ENCODE peak calls at places on chromosomes 2 and 18, in six cellular contexts. L, R, X, Z, N and J are unnamed samples.

GRCh38 chr2:217362290-217362689 is 502.4 kb upstream of the TNP1 start:
- DNase-seq in L (no peak), R (no peak), X (no peak), Z (no peak), N (no peak), J (no peak)

GRCh38 chr2:59181347-59181746 is 940.2 kb upstream of the FANCL start:
- DNase-seq in L (no peak), R (no peak), X (no peak), Z (no peak), N (no peak), J (no peak)

GRCh38 chr2:79084495-79085135 is 3.2 kb downstream of the REG1B start:
- DNase-seq in L (no peak), R (no peak), X (no peak), Z (no peak), N (no peak), J (no peak)

GRCh38 chr2:236180831-236181453 is 12.8 kb upstream of the GBX2 start:
- DNase-seq in L (peak; percentile 70), R (peak; percentile 65), X (peak; percentile 63), Z (peak; percentile 84), N (peak; percentile 76), J (peak; percentile 72)

GRCh38 chr2:10951558-10952414 is 40.1 kb downstream of the KCNF1 start:
- DNase-seq in L (peak; percentile 26), R (peak; percentile 23), X (no peak), Z (no peak), N (no peak), J (no peak)

GRCh38 chr2:241701155-241701404 is 759 bp upstream of the ING5 start:
- DNase-seq in L (peak; percentile 84), R (peak; percentile 73), X (peak; percentile 93), Z (no peak), N (peak; percentile 90), J (no peak)

GRCh38 chr2:10963155-10963554 is 51.4 kb downstream of the KCNF1 start:
- DNase-seq in L (peak; percentile 87), R (peak; percentile 75), X (no peak), Z (no peak), N (no peak), J (no peak)

GRCh38 chr2:239457586-239458445 is 57.0 kb upstream of the HDAC4 start:
- DNase-seq in L (no peak), R (no peak), X (peak; percentile 17), Z (peak; percentile 13), N (no peak), J (no peak)

GRCh38 chr2:168208652-168209051 is 38.7 kb downstream of the STK39 start:
- DNase-seq in L (no peak), R (no peak), X (no peak), Z (no peak), N (peak; percentile 33), J (no peak)

GRCh38 chr2:1795261-1795828 is 51.0 kb upstream of the PXDN start:
- DNase-seq in L (no peak), R (no peak), X (no peak), Z (no peak), N (no peak), J (no peak)

GRCh38 chr2:217247511-217247910 is 387.6 kb upstream of the TNP1 start:
- DNase-seq in L (no peak), R (no peak), X (no peak), Z (no peak), N (no peak), J (no peak)

GRCh38 chr18:71707985-71708500 is 836.1 kb downstream of the CBLN2 start:
- DNase-seq in L (no peak), R (no peak), X (no peak), Z (no peak), N (no peak), J (no peak)

GRCh38 chr2:236607471-236608307 is 38.1 kb downstream of the ACKR3 start:
- DNase-seq in L (peak; percentile 72), R (peak; percentile 14), X (no peak), Z (no peak), N (peak; percentile 97), J (no peak)

GRCh38 chr2:64622443-64623231 is 31.1 kb downstream of the SERTAD2 start:
- DNase-seq in L (no peak), R (no peak), X (peak; percentile 59), Z (peak; percentile 53), N (no peak), J (no peak)
- H2BK5ac ChIP-seq in L (no peak overlapping the region), R (no peak overlapping the region), X (no peak overlapping the region), Z (peak overlapping the region; percentile 13), N (no peak overlapping the region), J (peak overlapping the region; percentile 43)

GRCh38 chr2:231664727-231665126 is 43.6 kb upstream of the PTMA start:
- DNase-seq in L (no peak), R (no peak), X (no peak), Z (no peak), N (no peak), J (no peak)

GRCh38 chr2:231667096-231667427 is 41.3 kb upstream of the PTMA start:
- DNase-seq in L (no peak), R (no peak), X (no peak), Z (no peak), N (no peak), J (no peak)

GRCh38 chr2:231667497-231667896 is 40.8 kb upstream of the PTMA start:
- DNase-seq in L (no peak), R (no peak), X (peak; percentile 25), Z (no peak), N (no peak), J (no peak)

GRCh38 chr2:231665208-231665921 is 43.0 kb upstream of the PTMA start:
- DNase-seq in L (no peak), R (no peak), X (peak; percentile 31), Z (no peak), N (no peak), J (no peak)

GRCh38 chr2:231666171-231667095 is 41.9 kb upstream of the PTMA start:
- DNase-seq in L (peak; percentile 96), R (peak; percentile 91), X (peak; percentile 97), Z (peak; percentile 87), N (peak; percentile 99), J (no peak)
- H2AFZ ChIP-seq in L (no peak overlapping the region), R (peak overlapping the region; percentile 97), X (no peak overlapping the region), Z (no peak overlapping the region), N (peak overlapping the region; percentile 82), J (peak overlapping the region; percentile 91)

GRCh38 chr2:226405465-226405864 is 394.2 kb downstream of the IRS1 start:
- DNase-seq in L (no peak), R (no peak), X (no peak), Z (no peak), N (no peak), J (no peak)
- H2BK5ac ChIP-seq in L (no peak overlapping the region), R (peak overlapping the region; percentile 13), X (no peak overlapping the region), Z (no peak overlapping the region), N (no peak overlapping the region), J (no peak overlapping the region)

DNA sequence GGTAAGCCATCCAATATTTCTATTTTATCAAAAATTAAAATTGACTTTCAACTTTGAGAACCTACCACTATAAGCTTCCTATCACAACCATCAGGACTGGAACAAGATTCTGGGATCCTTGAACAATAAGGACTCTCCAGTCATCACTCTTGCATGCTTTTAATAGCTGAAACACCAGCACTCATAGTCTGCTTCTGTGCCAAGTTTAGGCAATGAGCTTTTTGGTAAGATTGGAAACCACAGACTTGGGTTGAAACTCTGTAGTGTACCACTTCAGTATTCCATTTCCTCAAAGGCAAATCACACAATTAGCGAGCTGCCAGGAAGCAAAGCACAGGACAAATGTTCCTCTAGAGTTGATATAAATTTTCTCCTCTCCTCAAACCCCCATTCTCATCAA is 1065.8 kb upstream of the SLC39A10 start:
- DNase-seq in L (no peak), R (no peak), X (no peak), Z (no peak), N (no peak), J (no peak)
- H2AFZ ChIP-seq in L (no peak overlapping the region), R (no peak overlapping the region), X (no peak overlapping the region), Z (no peak overlapping the region), N (no peak overlapping the region), J (no peak overlapping the region)

GRCh38 chr2:148999451-148999891 is 39.0 kb upstream of the LYPD6B start:
- DNase-seq in L (no peak), R (no peak), X (peak; percentile 54), Z (no peak), N (no peak), J (no peak)
- H2BK5ac ChIP-seq in L (no peak overlapping the region), R (no peak overlapping the region), X (no peak overlapping the region), Z (peak overlapping the region; percentile 69), N (no peak overlapping the region), J (no peak overlapping the region)

DNA sequence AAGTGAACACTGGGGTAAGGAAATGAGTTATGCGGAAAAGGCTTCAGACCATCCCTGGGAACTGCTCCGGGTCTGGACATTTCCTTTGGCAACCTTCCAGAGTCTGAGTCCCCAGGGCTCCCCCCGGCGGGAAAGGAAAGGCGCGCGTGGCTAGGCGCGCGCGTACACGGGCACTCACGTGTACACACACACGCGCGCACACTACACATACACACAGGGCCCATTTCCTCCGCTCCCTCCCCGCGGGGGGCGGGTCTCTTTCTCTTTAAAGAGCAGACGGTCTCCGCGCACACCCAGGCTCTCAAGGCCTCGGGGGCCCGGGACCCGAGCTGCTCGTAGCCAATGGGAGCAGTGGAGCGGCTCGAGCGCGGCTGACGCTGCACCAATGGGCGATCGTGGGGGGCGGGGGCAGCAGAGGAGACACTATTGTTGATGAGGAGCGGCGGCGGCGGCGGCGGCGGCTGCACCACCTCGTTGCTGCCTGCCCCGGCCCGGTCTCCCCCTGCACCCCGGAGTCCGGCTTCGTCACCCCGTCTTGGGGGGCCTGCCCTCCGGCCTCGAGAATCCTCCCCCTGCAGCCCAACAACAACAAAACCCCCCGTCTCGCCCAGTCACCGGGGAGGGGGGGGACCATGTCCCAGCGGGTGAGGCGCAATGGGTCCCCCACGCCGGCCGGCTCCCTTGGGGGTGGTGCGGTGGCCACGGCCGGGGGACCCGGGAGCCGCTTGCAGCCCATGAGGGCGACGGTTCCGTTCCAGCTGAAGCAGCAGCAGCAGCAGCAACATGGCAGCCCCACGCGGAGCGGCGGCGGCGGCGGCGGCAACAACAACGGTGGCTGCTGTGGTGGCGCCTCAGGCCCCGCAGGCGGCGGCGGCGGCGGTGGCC is at the start of gene FAM117B:
- DNase-seq in L (peak; percentile 97), R (peak; percentile 92), X (peak; percentile 98), Z (peak; percentile 95), N (peak; percentile 98), J (peak; percentile 96)
- H2AFZ ChIP-seq in L (peak within 1 kb of the TSS; percentile 93), R (peak within 1 kb of the TSS; percentile 98), X (no peak within 1 kb of the TSS), Z (peak within 1 kb of the TSS; percentile 36), N (peak within 1 kb of the TSS; percentile 89), J (peak within 1 kb of the TSS; percentile 97)

DNA sequence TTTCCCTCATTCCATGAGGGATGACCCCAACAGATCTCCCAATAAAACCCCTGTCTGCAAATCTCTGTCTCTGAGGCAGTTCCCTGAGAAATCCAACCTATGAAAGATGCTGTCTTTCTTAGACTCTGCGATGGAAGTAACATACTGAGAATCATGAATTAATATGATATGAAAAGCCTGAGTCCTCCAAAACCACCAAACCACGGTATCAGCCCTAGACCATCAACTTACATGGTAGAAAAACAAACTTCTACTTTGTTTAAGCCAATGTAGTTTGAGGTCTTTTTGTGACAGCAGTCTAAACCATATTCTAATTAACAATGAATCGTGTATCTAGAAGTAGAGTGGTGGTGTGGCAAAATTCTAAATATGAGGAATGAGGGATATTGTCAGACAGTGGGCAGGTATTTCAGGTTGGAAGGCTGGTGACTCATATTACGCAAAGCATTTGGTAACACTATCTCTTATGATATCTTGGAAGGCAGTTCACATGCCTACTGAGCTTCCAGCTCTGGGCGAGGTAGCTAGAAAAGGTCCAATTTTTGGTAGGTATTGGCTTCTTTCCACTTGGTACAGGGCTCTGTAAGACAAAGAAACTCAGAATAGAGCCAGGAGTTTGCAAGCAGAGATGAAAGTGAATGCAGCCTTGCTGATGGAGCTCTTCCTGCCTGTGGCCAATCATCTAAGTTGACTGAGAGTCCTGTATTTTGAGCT is 215.8 kb downstream of the ZFP36L2 start:
- DNase-seq in L (no peak), R (peak; percentile 20), X (no peak), Z (no peak), N (peak; percentile 86), J (no peak)
- H2BK5ac ChIP-seq in L (no peak overlapping the region), R (no peak overlapping the region), X (no peak overlapping the region), Z (no peak overlapping the region), N (no peak overlapping the region), J (no peak overlapping the region)